ENCODE peak calls at places on chromosomes 12 and 14, in eight cellular contexts. U, L, M, R, C, B, I and D are unnamed samples.

GRCh38 chr12:4290011-4290790 is 16.6 kb downstream of the CCND2 start:
- DNase-seq in L (no peak), R (no peak), U (no peak), C (no peak), I (no peak), M (no peak), B (no peak), D (no peak)

GRCh38 chr12:131536766-131537165 is 174.1 kb upstream of the SFSWAP start:
- DNase-seq in C (no peak), B (no peak), M (no peak), U (no peak), L (no peak), R (no peak), I (no peak), D (no peak)

GRCh38 chr12:66636771-66637170 is 42.1 kb downstream of the GRIP1 start:
- DNase-seq in I (no peak), C (no peak), U (no peak), M (no peak), L (no peak), B (peak), R (no peak), D (no peak)

GRCh38 chr12:94080684-94081009 is 67.7 kb upstream of the PLXNC1 start:
- DNase-seq in I (no peak), M (no peak), C (no peak), U (no peak), B (no peak), L (no peak), R (no peak), D (no peak)

GRCh38 chr12:112126000-112126431 is 656 bp downstream of the TRAFD1 start:
- DNase-seq in M (no peak), I (no peak), B (no peak), L (no peak), C (no peak), U (no peak), R (no peak), D (no peak)

GRCh38 chr14:90626550-90626949 is 189.7 kb downstream of the TTC7B start:
- DNase-seq in I (no peak), M (no peak), C (no peak), U (no peak), R (no peak), B (no peak), L (no peak), D (no peak)

GRCh38 chr14:84482256-84483071 is 1047.5 kb upstream of the FLRT2 start:
- DNase-seq in U (peak), L (no peak), C (peak), R (no peak), I (peak), M (no peak), B (no peak), D (no peak)

GRCh38 chr12:3730111-3730510 is 22.8 kb downstream of the CRACR2A start:
- DNase-seq in M (no peak), L (no peak), I (no peak), C (no peak), B (no peak), R (no peak), U (no peak), D (no peak)

GRCh38 chr12:113899844-113900471 is 66.2 kb downstream of the RBM19 start:
- DNase-seq in U (no peak), I (no peak), M (no peak), L (no peak), B (no peak), C (no peak), R (no peak), D (no peak)

GRCh38 chr12:52284562-52285171 is 6.7 kb downstream of the KRT81 start:
- DNase-seq in C (no peak), U (no peak), L (no peak), B (no peak), R (no peak), M (no peak), I (no peak), D (no peak)

GRCh38 chr14:99568567-99569560 is 35.1 kb downstream of the CCDC85C start:
- DNase-seq in B (no peak), I (no peak), C (peak), R (peak), L (no peak), U (peak), M (no peak), D (no peak)

GRCh38 chr12:100154472-100155247 is 12.0 kb upstream of the BLTP3B start:
- DNase-seq in C (no peak), U (peak), M (peak), B (no peak), I (no peak), L (peak), R (peak), D (peak)

GRCh38 chr12:123748661-123749060 is 13.4 kb upstream of the DNAH10 start:
- DNase-seq in B (no peak), M (no peak), I (no peak), C (peak), R (no peak), U (peak), L (no peak), D (no peak)

GRCh38 chr12:18696971-18697602 is 40.7 kb downstream of the PLCZ1 start:
- DNase-seq in I (peak), R (no peak), B (no peak), C (peak), U (peak), M (no peak), L (no peak), D (no peak)

GRCh38 chr12:6799147-6799546 is 9.8 kb downstream of the CD4 start:
- DNase-seq in M (no peak), I (no peak), C (no peak), L (no peak), B (no peak), R (no peak), U (no peak), D (no peak)

GRCh38 chr12:68378859-68379628 is 46.9 kb upstream of the MDM1 start:
- DNase-seq in U (no peak), L (no peak), R (peak), I (no peak), C (no peak), M (no peak), B (no peak), D (no peak)

GRCh38 chr14:59771577-59771976 is 99.0 kb downstream of the RTN1 start:
- DNase-seq in I (no peak), C (peak), B (no peak), M (no peak), U (peak), R (no peak), L (no peak), D (no peak)

GRCh38 chr12:108446766-108447165 is 68.3 kb upstream of the FICD start:
- DNase-seq in U (peak), C (no peak), I (no peak), L (no peak), R (no peak), B (no peak), M (no peak), D (no peak)

GRCh38 chr12:89770391-89770790 is 61.8 kb upstream of the ATP2B1 start:
- DNase-seq in U (no peak), M (no peak), R (no peak), C (peak), I (no peak), L (no peak), B (no peak), D (no peak)

GRCh38 chr12:101297661-101298060 is 17.8 kb downstream of the UTP20 start:
- DNase-seq in L (no peak), U (no peak), M (no peak), I (no peak), R (no peak), C (peak), B (no peak), D (no peak)

GRCh38 chr14:95265106-95266094 is 54.3 kb downstream of the CLMN start:
- DNase-seq in R (peak), C (peak), M (no peak), I (peak), B (no peak), L (peak), U (peak), D (no peak)

GRCh38 chr12:122852336-122853275 is 17.3 kb downstream of the HIP1R start:
- DNase-seq in U (no peak), M (no peak), I (no peak), L (no peak), B (peak), R (no peak), C (no peak), D (no peak)

GRCh38 chr12:112839386-112839972 is 47.9 kb downstream of the RPH3A start:
- DNase-seq in I (no peak), B (no peak), C (peak), L (no peak), M (no peak), U (peak), R (no peak), D (no peak)

GRCh38 chr12:89160716-89161123 is 191.6 kb downstream of the DUSP6 start:
- DNase-seq in C (peak), I (no peak), B (no peak), R (peak), L (peak), M (no peak), U (peak), D (no peak)

GRCh38 chr12:102748704-102749103 is 168.3 kb downstream of the PAH start:
- DNase-seq in C (no peak), L (no peak), I (no peak), B (no peak), R (no peak), U (no peak), M (no peak), D (no peak)

GRCh38 chr14:64954491-64955240 is 12.1 kb upstream of the GPX2 start:
- DNase-seq in L (no peak), I (no peak), R (no peak), M (no peak), C (no peak), B (no peak), U (no peak), D (no peak)

GRCh38 chr14:72049462-72049861 is 117.2 kb downstream of the RGS6 start:
- DNase-seq in C (no peak), U (peak), B (no peak), R (no peak), L (peak), I (no peak), M (no peak), D (no peak)

GRCh38 chr12:124454735-124455134 is 112.7 kb downstream of the NCOR2 start:
- DNase-seq in U (no peak), R (no peak), M (no peak), L (no peak), I (no peak), C (peak), B (no peak), D (no peak)

GRCh38 chr12:85681333-85681732 is 154.9 kb downstream of the RASSF9 start:
- DNase-seq in B (no peak), I (no peak), U (no peak), L (no peak), R (no peak), M (no peak), C (no peak), D (no peak)